ENCODE peak calls at places on chromosomes 2 and 18, in six cellular contexts. One of them, this sample, is unnamed.

GRCh38 chr2:157336137-157336721 is 10.6 kb upstream of the ERMN start:
- DNase-seq in astrocyte: no peak
- DNase-seq in colonic mucosa: peak
- DNase-seq in kidney: no peak
- DNase-seq in PC-3: peak
- DNase-seq in fibroblast of lung: peak
- DNase-seq in this sample: peak

GRCh38 chr18:56702946-56703345 is 51.8 kb downstream of the WDR7 start:
- DNase-seq in astrocyte: peak
- DNase-seq in colonic mucosa: peak
- DNase-seq in kidney: no peak
- DNase-seq in fibroblast of lung: peak
- DNase-seq in PC-3: peak
- DNase-seq in this sample: no peak

GRCh38 chr2:219309278-219309677 is at the start of gene PTPRN:
- DNase-seq in astrocyte: peak
- DNase-seq in fibroblast of lung: peak
- DNase-seq in colonic mucosa: no peak
- DNase-seq in kidney: no peak
- DNase-seq in PC-3: no peak
- DNase-seq in this sample: peak

GRCh38 chr2:85949280-85949679 is 60.5 kb upstream of the ST3GAL5 start:
- DNase-seq in fibroblast of lung: no peak
- DNase-seq in PC-3: no peak
- DNase-seq in kidney: no peak
- DNase-seq in astrocyte: no peak
- DNase-seq in colonic mucosa: no peak
- DNase-seq in this sample: no peak

GRCh38 chr2:145138626-145139025 is 618.7 kb upstream of the ZEB2 start:
- DNase-seq in kidney: no peak
- DNase-seq in fibroblast of lung: no peak
- DNase-seq in astrocyte: no peak
- DNase-seq in colonic mucosa: no peak
- DNase-seq in PC-3: no peak
- DNase-seq in this sample: no peak

GRCh38 chr2:174692256-174692830 is 71.9 kb downstream of the CHRNA1 start:
- DNase-seq in kidney: no peak
- DNase-seq in astrocyte: no peak
- DNase-seq in PC-3: no peak
- DNase-seq in fibroblast of lung: peak
- DNase-seq in colonic mucosa: no peak
- DNase-seq in this sample: no peak

GRCh38 chr2:151518802-151519201 is 109.1 kb downstream of the RIF1 start:
- DNase-seq in kidney: no peak
- DNase-seq in PC-3: peak
- DNase-seq in fibroblast of lung: peak
- DNase-seq in colonic mucosa: no peak
- DNase-seq in astrocyte: peak
- DNase-seq in this sample: no peak

GRCh38 chr2:133477614-133477990 is 90.7 kb downstream of the NCKAP5 start:
- DNase-seq in fibroblast of lung: peak
- DNase-seq in astrocyte: peak
- DNase-seq in kidney: no peak
- DNase-seq in PC-3: peak
- DNase-seq in colonic mucosa: no peak
- DNase-seq in this sample: no peak

GRCh38 chr2:163515836-163516235 is 220.0 kb downstream of the FIGN start:
- DNase-seq in fibroblast of lung: no peak
- DNase-seq in colonic mucosa: no peak
- DNase-seq in PC-3: no peak
- DNase-seq in kidney: no peak
- DNase-seq in astrocyte: no peak
- DNase-seq in this sample: no peak

GRCh38 chr2:223941579-223942277 is 3.4 kb downstream of the WDFY1 start:
- DNase-seq in PC-3: peak
- DNase-seq in fibroblast of lung: peak
- DNase-seq in colonic mucosa: no peak
- DNase-seq in astrocyte: peak
- DNase-seq in kidney: no peak
- DNase-seq in this sample: no peak

GRCh38 chr2:150376627-150377335 is 110.7 kb downstream of the RND3 start:
- DNase-seq in astrocyte: peak
- DNase-seq in fibroblast of lung: peak
- DNase-seq in colonic mucosa: no peak
- DNase-seq in kidney: no peak
- DNase-seq in PC-3: peak
- DNase-seq in this sample: no peak

GRCh38 chr18:28204154-28204553 is 27.2 kb upstream of the CDH2 start:
- DNase-seq in PC-3: peak
- DNase-seq in fibroblast of lung: peak
- DNase-seq in colonic mucosa: no peak
- DNase-seq in kidney: no peak
- DNase-seq in astrocyte: peak
- DNase-seq in this sample: no peak

GRCh38 chr2:230713331-230714121 is 884 bp downstream of the CAB39 start:
- DNase-seq in fibroblast of lung: peak
- DNase-seq in kidney: peak
- DNase-seq in PC-3: peak
- DNase-seq in astrocyte: peak
- DNase-seq in colonic mucosa: peak
- DNase-seq in this sample: peak

GRCh38 chr18:28003451-28003850 is 173.5 kb downstream of the CDH2 start:
- DNase-seq in kidney: no peak
- DNase-seq in astrocyte: peak
- DNase-seq in colonic mucosa: no peak
- DNase-seq in PC-3: no peak
- DNase-seq in fibroblast of lung: peak
- DNase-seq in this sample: no peak

GRCh38 chr2:75292826-75293225 is 93.5 kb upstream of the TACR1 start:
- DNase-seq in PC-3: peak
- DNase-seq in colonic mucosa: no peak
- DNase-seq in fibroblast of lung: peak
- DNase-seq in kidney: no peak
- DNase-seq in astrocyte: peak
- DNase-seq in this sample: no peak

DNA sequence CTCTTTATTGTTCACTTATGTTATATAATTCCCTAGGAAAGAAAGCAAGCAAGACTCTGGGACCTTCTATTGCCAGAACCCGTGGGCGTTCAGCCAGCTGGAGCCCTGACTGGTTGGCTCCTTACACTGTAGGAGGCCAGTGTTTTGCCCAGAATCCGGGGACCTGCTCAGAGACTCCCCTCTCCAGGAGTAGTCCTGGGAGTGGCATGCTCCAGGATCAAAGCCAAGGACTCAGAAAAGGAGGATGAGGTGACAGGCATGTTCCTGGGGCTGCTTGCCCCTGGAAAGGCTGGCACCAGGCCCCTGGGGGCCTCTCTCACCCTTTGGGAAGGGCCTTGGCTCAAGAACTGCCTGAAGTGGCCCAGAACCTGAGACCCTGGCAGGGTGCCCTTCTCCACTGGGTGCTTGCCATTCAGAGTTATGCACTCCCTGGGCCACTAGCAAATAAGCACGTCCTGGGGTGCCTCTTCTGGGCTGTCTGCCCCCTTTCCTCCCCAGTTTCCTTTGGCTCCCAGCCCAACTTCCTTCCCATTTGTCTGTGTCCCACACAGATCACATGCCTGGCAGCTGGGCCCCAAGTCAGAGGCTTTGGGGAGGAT is 19.5 kb upstream of the KIF3C start:
- DNase-seq in fibroblast of lung: peak
- DNase-seq in colonic mucosa: peak
- DNase-seq in astrocyte: no peak
- DNase-seq in PC-3: no peak
- DNase-seq in kidney: no peak
- DNase-seq in this sample: no peak
- H3K9ac ChIP-seq in fibroblast of lung: no peak
- H3K9ac ChIP-seq in colonic mucosa: peak
- H3K9ac ChIP-seq in astrocyte: no peak
- H3K9ac ChIP-seq in PC-3: no peak
- H3K9ac ChIP-seq in kidney: peak
- H3K9ac ChIP-seq in this sample: no peak

GRCh38 chr2:120017201-120017600 is 4.3 kb downstream of the EPB41L5 start:
- DNase-seq in PC-3: no peak
- DNase-seq in kidney: no peak
- DNase-seq in fibroblast of lung: no peak
- DNase-seq in colonic mucosa: no peak
- DNase-seq in astrocyte: no peak
- DNase-seq in this sample: no peak
- H3K27ac ChIP-seq in PC-3: no peak
- H3K27ac ChIP-seq in kidney: no peak
- H3K27ac ChIP-seq in fibroblast of lung: no peak
- H3K27ac ChIP-seq in colonic mucosa: no peak
- H3K27ac ChIP-seq in astrocyte: no peak
- H3K27ac ChIP-seq in this sample: no peak

GRCh38 chr2:120736955-120737801 is 1.5 kb downstream of the GLI2 start:
- DNase-seq in kidney: peak
- DNase-seq in fibroblast of lung: peak
- DNase-seq in colonic mucosa: peak
- DNase-seq in PC-3: peak
- DNase-seq in astrocyte: peak
- DNase-seq in this sample: peak

GRCh38 chr2:120737802-120738516 is 2.3 kb downstream of the GLI2 start:
- DNase-seq in kidney: no peak
- DNase-seq in astrocyte: no peak
- DNase-seq in fibroblast of lung: no peak
- DNase-seq in colonic mucosa: peak
- DNase-seq in PC-3: peak
- DNase-seq in this sample: peak

GRCh38 chr2:120740765-120741513 is 5.3 kb downstream of the GLI2 start:
- DNase-seq in astrocyte: no peak
- DNase-seq in colonic mucosa: peak
- DNase-seq in kidney: no peak
- DNase-seq in PC-3: no peak
- DNase-seq in fibroblast of lung: peak
- DNase-seq in this sample: peak

GRCh38 chr2:120740375-120740764 is 4.7 kb downstream of the GLI2 start:
- DNase-seq in astrocyte: no peak
- DNase-seq in colonic mucosa: peak
- DNase-seq in kidney: no peak
- DNase-seq in fibroblast of lung: no peak
- DNase-seq in PC-3: no peak
- DNase-seq in this sample: no peak

GRCh38 chr2:120738786-120739771 is 3.4 kb downstream of the GLI2 start:
- DNase-seq in fibroblast of lung: no peak
- DNase-seq in PC-3: peak
- DNase-seq in kidney: no peak
- DNase-seq in colonic mucosa: peak
- DNase-seq in astrocyte: no peak
- DNase-seq in this sample: peak
- H3K9ac ChIP-seq in fibroblast of lung: no peak
- H3K9ac ChIP-seq in PC-3: no peak
- H3K9ac ChIP-seq in kidney: no peak
- H3K9ac ChIP-seq in colonic mucosa: no peak
- H3K9ac ChIP-seq in astrocyte: peak
- H3K9ac ChIP-seq in this sample: no peak

GRCh38 chr2:2328847-2329246 is 2.2 kb downstream of the MYT1L start:
- DNase-seq in astrocyte: peak
- DNase-seq in colonic mucosa: no peak
- DNase-seq in PC-3: peak
- DNase-seq in fibroblast of lung: no peak
- DNase-seq in kidney: no peak
- DNase-seq in this sample: peak

GRCh38 chr2:2326653-2327052 is 4.4 kb downstream of the MYT1L start:
- DNase-seq in astrocyte: no peak
- DNase-seq in colonic mucosa: no peak
- DNase-seq in PC-3: no peak
- DNase-seq in fibroblast of lung: no peak
- DNase-seq in kidney: no peak
- DNase-seq in this sample: no peak

GRCh38 chr2:2332381-2332780 is 1.3 kb upstream of the MYT1L start:
- DNase-seq in fibroblast of lung: no peak
- DNase-seq in kidney: no peak
- DNase-seq in colonic mucosa: no peak
- DNase-seq in PC-3: no peak
- DNase-seq in astrocyte: no peak
- DNase-seq in this sample: no peak

GRCh38 chr2:2333076-2333475 is 2.0 kb upstream of the MYT1L start:
- DNase-seq in PC-3: no peak
- DNase-seq in astrocyte: no peak
- DNase-seq in colonic mucosa: no peak
- DNase-seq in fibroblast of lung: no peak
- DNase-seq in kidney: no peak
- DNase-seq in this sample: no peak

GRCh38 chr2:2331905-2332280 is 818 bp upstream of the MYT1L start:
- DNase-seq in colonic mucosa: no peak
- DNase-seq in fibroblast of lung: no peak
- DNase-seq in kidney: no peak
- DNase-seq in PC-3: no peak
- DNase-seq in astrocyte: no peak
- DNase-seq in this sample: peak
- H3K27ac ChIP-seq in colonic mucosa: no peak
- H3K27ac ChIP-seq in fibroblast of lung: no peak
- H3K27ac ChIP-seq in kidney: no peak
- H3K27ac ChIP-seq in PC-3: no peak
- H3K27ac ChIP-seq in astrocyte: no peak
- H3K27ac ChIP-seq in this sample: peak

GRCh38 chr2:9127316-9127715 is 79.3 kb upstream of the ASAP2 start:
- DNase-seq in fibroblast of lung: no peak
- DNase-seq in colonic mucosa: no peak
- DNase-seq in PC-3: no peak
- DNase-seq in kidney: peak
- DNase-seq in astrocyte: no peak
- DNase-seq in this sample: no peak
- H3K9ac ChIP-seq in fibroblast of lung: no peak
- H3K9ac ChIP-seq in colonic mucosa: no peak
- H3K9ac ChIP-seq in PC-3: no peak
- H3K9ac ChIP-seq in kidney: no peak
- H3K9ac ChIP-seq in astrocyte: no peak
- H3K9ac ChIP-seq in this sample: no peak

GRCh38 chr2:169590804-169591203 is 6.7 kb downstream of the PPIG start:
- DNase-seq in kidney: no peak
- DNase-seq in colonic mucosa: no peak
- DNase-seq in PC-3: no peak
- DNase-seq in astrocyte: no peak
- DNase-seq in fibroblast of lung: no peak
- DNase-seq in this sample: no peak

GRCh38 chr2:169584005-169584877 is at the start of gene PPIG:
- DNase-seq in fibroblast of lung: peak
- DNase-seq in astrocyte: peak
- DNase-seq in colonic mucosa: peak
- DNase-seq in kidney: peak
- DNase-seq in PC-3: peak
- DNase-seq in this sample: peak

GRCh38 chr2:169583494-169583893 is 657 bp upstream of the PPIG start:
- DNase-seq in kidney: no peak
- DNase-seq in astrocyte: no peak
- DNase-seq in colonic mucosa: no peak
- DNase-seq in fibroblast of lung: no peak
- DNase-seq in PC-3: no peak
- DNase-seq in this sample: no peak

DNA sequence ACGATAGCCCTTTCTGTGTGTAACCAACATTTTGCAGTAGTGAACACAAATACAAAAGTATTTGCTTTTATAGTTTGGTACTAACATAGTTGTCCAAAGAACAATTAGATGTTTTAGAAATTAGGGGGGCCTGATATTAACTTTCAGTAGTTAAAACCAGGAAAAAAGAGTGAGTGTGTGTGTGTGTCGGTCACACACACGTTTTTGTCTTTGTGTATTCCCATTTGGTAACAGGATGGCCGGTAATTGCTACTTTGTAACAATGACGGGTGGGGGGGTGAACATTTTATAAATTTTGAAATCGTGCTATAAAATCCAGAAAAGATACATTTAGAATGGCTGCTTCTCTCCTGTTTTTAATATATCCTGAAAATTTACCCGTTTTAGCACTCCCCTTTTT is 1.5 kb downstream of the PPIG start:
- DNase-seq in astrocyte: peak
- DNase-seq in fibroblast of lung: peak
- DNase-seq in kidney: no peak
- DNase-seq in PC-3: no peak
- DNase-seq in colonic mucosa: no peak
- DNase-seq in this sample: no peak
- H3K27ac ChIP-seq in astrocyte: peak
- H3K27ac ChIP-seq in fibroblast of lung: peak
- H3K27ac ChIP-seq in kidney: no peak
- H3K27ac ChIP-seq in PC-3: no peak
- H3K27ac ChIP-seq in colonic mucosa: peak
- H3K27ac ChIP-seq in this sample: peak